ENCODE peak calls at places on chromosomes 1 and 21, in nine cellular contexts. H, Z, K, M, F, O, I, J and E are unnamed samples.
A peak's percentile ranks its signal among the peaks of the same experiment; 100 is the strongest.

GRCh38 chr1:23122023-23122738 is 46.5 kb downstream of the LUZP1 start:
- DNase-seq in H (peak; percentile 70), Z (no peak), K (no peak), M (no peak), F (no peak), O (no peak), I (no peak), J (no peak), E (no peak)

GRCh38 chr1:174068000-174068399 is 45.8 kb upstream of the RC3H1 start:
- DNase-seq in H (no peak), Z (no peak), K (no peak), M (no peak), F (peak; percentile 59), O (no peak), I (no peak), J (peak; percentile 6), E (peak; percentile 6)

GRCh38 chr1:115092214-115092613 is 2.9 kb upstream of the TSPAN2 start:
- DNase-seq in H (no peak), Z (no peak), K (no peak), M (no peak), F (no peak), O (no peak), I (no peak), J (no peak), E (no peak)

GRCh38 chr1:8663915-8664331 is 153.5 kb downstream of the RERE start:
- DNase-seq in H (no peak), Z (no peak), K (no peak), M (no peak), F (no peak), O (no peak), I (no peak), J (no peak), E (peak; percentile 64)

GRCh38 chr1:202411421-202411820 is 62.9 kb downstream of the PPP1R12B start:
- DNase-seq in H (no peak), Z (no peak), K (no peak), M (no peak), F (no peak), O (no peak), I (no peak), J (no peak), E (no peak)

GRCh38 chr1:228352677-228353481 is 53.8 kb downstream of the TRIM11 start:
- DNase-seq in H (no peak), Z (no peak), K (no peak), M (peak; percentile 60), F (no peak), O (no peak), I (no peak), J (no peak), E (no peak)

GRCh38 chr1:47031059-47031458 is 7.6 kb downstream of the CYP4X1 start:
- DNase-seq in H (peak; percentile 44), Z (no peak), K (no peak), M (no peak), F (no peak), O (no peak), I (no peak), J (no peak), E (no peak)

GRCh38 chr1:39491146-39491921 is at the start of gene BMP8A:
- DNase-seq in H (peak; percentile 84), Z (no peak), K (peak; percentile 92), M (peak; percentile 80), F (peak; percentile 86), O (no peak), I (no peak), J (peak; percentile 81), E (peak; percentile 82)

GRCh38 chr1:173474097-173474779 is 2.9 kb upstream of the PRDX6 start:
- DNase-seq in H (peak; percentile 43), Z (no peak), K (no peak), M (no peak), F (no peak), O (no peak), I (no peak), J (no peak), E (no peak)

GRCh38 chr1:206908038-206908437 is 10.8 kb downstream of the IL24 start:
- DNase-seq in H (no peak), Z (no peak), K (no peak), M (no peak), F (no peak), O (no peak), I (no peak), J (no peak), E (no peak)

GRCh38 chr1:239795289-239795688 is 296.4 kb upstream of the FMN2 start:
- DNase-seq in H (no peak), Z (no peak), K (no peak), M (no peak), F (no peak), O (no peak), I (no peak), J (no peak), E (no peak)

GRCh38 chr1:162023547-162024501 is at the start of gene OLFML2B:
- DNase-seq in H (peak; percentile 64), Z (peak; percentile 61), K (peak; percentile 90), M (peak; percentile 90), F (peak; percentile 36), O (peak; percentile 46), I (no peak), J (peak; percentile 74), E (peak; percentile 34)

GRCh38 chr1:26190373-26190987 is at the start of gene CATSPER4:
- DNase-seq in H (no peak), Z (no peak), K (peak; percentile 96), M (no peak), F (peak; percentile 75), O (no peak), I (no peak), J (peak; percentile 74), E (no peak)

GRCh38 chr1:7207875-7208646 is 422.8 kb downstream of the CAMTA1 start:
- DNase-seq in H (peak; percentile 45), Z (peak; percentile 41), K (peak; percentile 93), M (no peak), F (peak; percentile 69), O (no peak), I (no peak), J (peak; percentile 81), E (peak; percentile 56)

GRCh38 chr1:67645495-67646144 is 39.4 kb upstream of the GADD45A start:
- DNase-seq in H (peak; percentile 79), Z (no peak), K (no peak), M (no peak), F (peak; percentile 41), O (no peak), I (no peak), J (no peak), E (no peak)

GRCh38 chr21:18041012-18041411 is 203.6 kb upstream of the CHODL start:
- DNase-seq in H (no peak), Z (no peak), K (peak; percentile 60), M (no peak), F (peak; percentile 2), O (no peak), I (no peak), J (peak; percentile 56), E (peak; percentile 28)

GRCh38 chr1:147463022-147463421 is 78.3 kb upstream of the BCL9 start:
- DNase-seq in H (no peak), Z (no peak), K (no peak), M (no peak), F (no peak), O (no peak), I (no peak), J (no peak), E (no peak)

GRCh38 chr1:164765993-164766720 is 207.2 kb downstream of the PBX1 start:
- DNase-seq in H (no peak), Z (no peak), K (no peak), M (no peak), F (no peak), O (no peak), I (no peak), J (no peak), E (no peak)

GRCh38 chr1:19932866-19933265 is 9.4 kb upstream of the PLA2G2E start:
- DNase-seq in H (no peak), Z (no peak), K (no peak), M (no peak), F (no peak), O (no peak), I (no peak), J (no peak), E (no peak)

GRCh38 chr1:16986596-16987361 is 6.4 kb upstream of the MFAP2 start:
- DNase-seq in H (no peak), Z (no peak), K (peak; percentile 90), M (no peak), F (peak; percentile 33), O (no peak), I (no peak), J (peak; percentile 52), E (no peak)

DNA sequence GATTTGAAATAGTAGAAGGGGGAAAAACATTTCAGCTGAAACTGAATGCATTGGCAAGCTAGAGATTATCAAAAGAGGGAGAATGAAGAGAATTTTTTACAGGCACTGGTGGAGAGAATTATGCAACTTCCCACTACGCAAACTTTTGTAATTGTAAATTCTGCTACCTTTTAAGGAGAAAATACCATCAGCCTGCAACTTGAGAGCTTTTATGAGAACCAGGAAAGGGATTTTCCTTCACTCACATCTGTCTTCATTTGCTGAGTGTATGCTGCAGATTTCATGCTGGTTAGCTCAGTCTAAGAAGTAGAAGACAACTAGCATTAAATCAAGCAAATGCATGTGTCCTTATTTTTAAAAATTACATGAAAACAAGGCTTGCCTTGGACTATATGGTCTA is 43.7 kb downstream of the ADAMTS1 start:
- DNase-seq in H (no peak), Z (peak; percentile 87), K (no peak), M (no peak), F (no peak), O (peak; percentile 90), I (no peak), J (no peak), E (no peak)
- TF ChIP-seq CTCF in H (no peak), Z (no peak), K (no peak), M (no peak), F (no peak), O (no peak), I (no peak), J (no peak), E (no peak)

GRCh38 chr1:40818264-40818961 is 34.8 kb downstream of the KCNQ4 start:
- DNase-seq in H (peak; percentile 88), Z (no peak), K (peak; percentile 98), M (peak; percentile 83), F (peak; percentile 46), O (no peak), I (no peak), J (peak; percentile 69), E (peak; percentile 87)
- H3K4me3 ChIP-seq in H (peak overlapping the region; percentile 40), Z (peak overlapping the region; percentile 35), K (peak overlapping the region; percentile 70), M (peak overlapping the region; percentile 2), F (no peak overlapping the region), O (peak overlapping the region; percentile 56), I (peak overlapping the region; percentile 60), J (peak overlapping the region; percentile 33), E (peak overlapping the region; percentile 61)

GRCh38 chr21:25024639-25025038 is 582.6 kb downstream of the MRPL39 start:
- DNase-seq in H (no peak), Z (no peak), K (no peak), M (no peak), F (no peak), O (no peak), I (no peak), J (no peak), E (no peak)
- TF ChIP-seq CTCF in H (no peak), Z (no peak), K (peak; percentile 36), M (no peak), F (no peak), O (no peak), I (no peak), J (no peak), E (no peak)

DNA sequence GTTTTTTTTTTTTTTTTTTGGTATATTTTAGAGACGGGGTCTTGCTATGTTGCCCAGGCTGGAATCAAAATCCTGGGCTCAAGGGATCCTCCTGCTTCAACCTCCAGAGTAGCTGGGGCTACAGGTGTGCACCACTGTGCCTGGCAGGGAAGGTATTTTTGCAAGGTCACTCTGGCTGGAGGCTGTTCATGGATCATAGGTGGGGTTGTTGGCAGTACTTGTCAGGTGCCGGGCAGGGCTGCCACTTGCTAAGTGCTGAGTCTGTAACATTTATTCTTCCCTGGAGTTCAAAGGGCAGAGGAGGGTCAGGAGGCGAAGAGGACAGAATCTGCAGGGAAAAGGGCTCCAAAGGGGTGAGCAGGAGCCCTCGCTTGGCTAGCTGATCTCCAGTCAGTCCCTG is 24.1 kb downstream of the A3GALT2 start:
- DNase-seq in H (no peak), Z (no peak), K (no peak), M (no peak), F (no peak), O (no peak), I (no peak), J (no peak), E (no peak)
- H3K4me3 ChIP-seq in H (no peak overlapping the region), Z (no peak overlapping the region), K (no peak overlapping the region), M (no peak overlapping the region), F (no peak overlapping the region), O (no peak overlapping the region), I (no peak overlapping the region), J (no peak overlapping the region), E (no peak overlapping the region)